ENCODE peak calls at places on chromosomes 7 and 10, in eight cellular contexts. B, E, Y, D, X, T, Z and V are unnamed samples. For H3K9me3, the result is how much of the 10 kb centered on the place peaks cover.

GRCh38 chr7:137591444-137591843 is 247.9 kb upstream of the PTN start:
- DNase-seq in B (no peak), E (no peak), Y (no peak), D (no peak), X (peak), T (no peak), Z (peak), V (no peak)

GRCh38 chr10:100146875-100147665 is 38.8 kb downstream of the ERLIN1 start:
- DNase-seq in B (peak), E (no peak), Y (no peak), D (no peak), X (no peak), T (no peak), Z (no peak), V (no peak)

GRCh38 chr10:77756319-77757232 is 119.0 kb upstream of the KCNMA1 start:
- DNase-seq in B (no peak), E (no peak), Y (no peak), D (no peak), X (peak), T (no peak), Z (peak), V (no peak)

GRCh38 chr10:34587002-34587740 is 227.9 kb downstream of the PARD3 start:
- DNase-seq in B (no peak), E (no peak), Y (no peak), D (no peak), X (peak), T (no peak), Z (no peak), V (no peak)

GRCh38 chr10:103470755-103471653 is 8.0 kb downstream of the CALHM3 start:
- DNase-seq in B (no peak), E (peak), Y (peak), D (no peak), X (no peak), T (peak), Z (no peak), V (peak)

GRCh38 chr10:17643339-17643754 is 604 bp upstream of the STAM start:
- DNase-seq in B (peak), E (peak), Y (no peak), D (peak), X (peak), T (no peak), Z (peak), V (peak)

GRCh38 chr10:28214185-28214584 is 88.7 kb downstream of the MPP7 start:
- DNase-seq in B (no peak), E (no peak), Y (no peak), D (no peak), X (no peak), T (no peak), Z (no peak), V (no peak)

GRCh38 chr7:47581821-47582747 is at the start of gene TNS3:
- DNase-seq in B (no peak), E (peak), Y (no peak), D (peak), X (peak), T (no peak), Z (peak), V (no peak)

GRCh38 chr10:5595591-5596590 is 70.5 kb downstream of the ASB13 start:
- DNase-seq in B (no peak), E (no peak), Y (no peak), D (no peak), X (peak), T (no peak), Z (no peak), V (no peak)

GRCh38 chr7:79529896-79530235 is 76.4 kb upstream of the MAGI2 start:
- DNase-seq in B (no peak), E (no peak), Y (no peak), D (no peak), X (peak), T (no peak), Z (no peak), V (no peak)

GRCh38 chr7:26008428-26008827 is 143.6 kb upstream of the NFE2L3 start:
- DNase-seq in B (no peak), E (no peak), Y (no peak), D (no peak), X (no peak), T (no peak), Z (no peak), V (no peak)

GRCh38 chr10:30431435-30431911 is 2.5 kb upstream of the MAP3K8 start:
- DNase-seq in B (no peak), E (peak), Y (no peak), D (peak), X (peak), T (no peak), Z (no peak), V (peak)

GRCh38 chr10:118584181-118584954 is 11.1 kb downstream of the PRLHR start:
- DNase-seq in B (no peak), E (no peak), Y (no peak), D (no peak), X (peak), T (no peak), Z (no peak), V (no peak)

GRCh38 chr10:38119038-38119437 is 24.9 kb downstream of the ZNF37A start:
- DNase-seq in B (no peak), E (no peak), Y (no peak), D (no peak), X (no peak), T (no peak), Z (no peak), V (no peak)

DNA sequence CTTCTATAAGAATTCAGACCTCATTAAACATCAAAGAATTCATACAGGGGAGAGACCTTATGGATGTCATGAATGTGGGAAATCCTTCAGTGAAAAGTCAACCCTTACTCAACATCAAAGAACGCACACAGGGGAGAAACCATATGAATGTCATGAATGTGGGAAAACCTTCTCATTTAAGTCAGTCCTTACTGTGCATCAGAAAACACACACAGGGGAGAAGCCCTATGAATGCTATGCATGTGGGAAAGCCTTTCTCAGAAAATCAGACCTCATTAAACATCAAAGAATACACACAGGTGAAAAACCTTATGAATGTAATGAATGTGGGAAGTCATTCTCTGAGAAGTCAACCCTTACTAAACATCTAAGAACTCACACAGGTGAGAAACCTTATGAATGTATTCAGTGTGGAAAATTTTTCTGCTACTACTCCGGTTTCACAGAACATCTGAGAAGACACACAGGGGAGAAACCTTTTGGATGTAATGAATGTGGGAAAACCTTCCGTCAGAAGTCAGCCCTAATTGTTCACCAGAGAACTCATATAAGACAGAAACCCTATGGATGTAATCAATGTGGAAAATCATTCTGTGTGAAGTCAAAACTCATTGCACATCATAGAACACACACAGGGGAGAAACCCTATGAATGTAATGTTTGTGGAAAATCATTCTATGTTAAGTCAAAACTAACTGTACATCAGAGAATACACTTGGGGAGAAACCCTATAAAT is 24.1 kb downstream of the ZNF37A start:
- DNase-seq in B (no peak), E (no peak), Y (no peak), D (no peak), X (no peak), T (no peak), Z (no peak), V (no peak)
- H3K9me3 ChIP-seq in B (half or more), E (half or more), Y (half or more), D (half or more), X (half or more), T (half or more), Z (half or more), V (half or more)

GRCh38 chr10:37010741-37011140 is 114.7 kb upstream of the ANKRD30A start:
- DNase-seq in B (no peak), E (no peak), Y (no peak), D (no peak), X (no peak), T (no peak), Z (no peak), V (no peak)
- H3K4me3 ChIP-seq in B (no peak), E (no peak), Y (no peak), D (no peak), X (no peak), T (no peak), Z (no peak), V (no peak)

DNA sequence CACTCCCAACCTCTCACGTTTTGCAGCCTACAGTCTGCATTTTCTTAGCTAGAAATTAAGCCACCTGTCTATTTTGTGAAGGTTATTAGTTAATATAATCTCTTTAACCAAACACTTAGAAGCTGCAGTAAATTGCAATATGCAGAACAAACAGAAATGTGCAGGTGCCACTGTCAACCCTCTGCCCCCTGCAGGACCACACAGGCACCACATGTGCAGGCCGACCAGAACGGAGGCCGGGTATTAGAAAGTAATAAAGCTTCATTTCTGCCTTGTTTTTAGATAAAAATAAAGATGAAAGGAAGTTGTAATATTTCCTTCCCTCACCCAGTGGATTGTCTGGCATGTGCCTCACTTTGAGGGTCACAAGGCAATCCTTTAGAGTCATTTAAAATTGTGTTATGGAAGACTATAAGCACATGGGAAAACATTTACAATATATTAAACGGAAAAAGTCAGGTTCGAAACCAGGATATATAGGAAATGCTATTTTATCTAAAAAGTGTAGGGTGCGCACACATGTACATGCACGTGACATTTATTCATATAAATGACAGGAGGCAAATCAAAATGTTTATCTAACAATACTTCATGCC is 158.2 kb downstream of the ARHGAP12 start:
- DNase-seq in B (peak), E (no peak), Y (peak), D (no peak), X (no peak), T (no peak), Z (peak), V (no peak)
- TF ChIP-seq CTCF in B (peak), E (peak), Y (peak), D (peak), X (peak), T (peak), Z (peak), V (peak)

DNA sequence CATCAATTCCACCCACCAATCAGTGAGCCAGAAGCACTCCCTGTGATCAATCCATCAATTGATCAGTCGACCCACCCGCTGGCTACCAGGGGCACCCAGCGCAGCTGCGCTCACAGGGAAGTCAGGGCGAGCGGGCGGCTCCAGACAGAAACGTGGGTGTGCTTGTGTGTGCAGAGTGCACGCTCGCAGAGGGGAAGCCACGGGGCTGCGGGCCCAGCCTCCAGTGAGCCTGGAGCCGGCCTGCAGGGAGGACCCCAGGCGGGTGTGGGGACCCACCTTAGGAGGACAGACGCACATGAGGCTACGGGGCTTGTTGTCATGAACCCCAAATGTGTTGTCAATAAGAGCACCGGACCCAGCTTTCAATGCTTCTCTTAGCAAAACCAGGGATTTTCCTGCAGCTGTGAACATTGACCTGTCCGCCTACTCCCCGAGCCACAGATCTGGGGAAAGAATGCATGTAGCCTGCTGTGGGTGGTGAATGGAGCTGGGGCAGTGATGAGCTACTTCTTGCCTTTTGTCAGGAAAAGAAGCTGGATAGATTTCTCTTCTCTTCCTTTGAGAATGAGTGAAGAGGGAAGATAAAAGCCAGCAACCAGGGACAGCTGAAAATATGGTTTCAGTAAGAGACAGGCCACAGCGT is 497.8 kb downstream of the DNAJB6 start:
- DNase-seq in B (no peak), E (no peak), Y (no peak), D (no peak), X (no peak), T (no peak), Z (peak), V (no peak)
- H3K9me3 ChIP-seq in B (under half), E (under half), Y (under half), D (under half), X (under half), T (under half), Z (under half), V (under half)

GRCh38 chr10:123136221-123136805 is 543 bp downstream of the HMX3 start:
- DNase-seq in B (no peak), E (no peak), Y (no peak), D (no peak), X (no peak), T (no peak), Z (no peak), V (peak)
- H3K4me3 ChIP-seq in B (peak), E (peak), Y (no peak), D (peak), X (no peak), T (no peak), Z (peak), V (peak)

GRCh38 chr7:105270117-105270516 is 118.6 kb downstream of the SRPK2 start:
- DNase-seq in B (no peak), E (no peak), Y (peak), D (no peak), X (no peak), T (no peak), Z (no peak), V (no peak)

GRCh38 chr7:105268511-105269392 is 120.0 kb downstream of the SRPK2 start:
- DNase-seq in B (no peak), E (no peak), Y (peak), D (no peak), X (peak), T (no peak), Z (no peak), V (no peak)

GRCh38 chr7:105267244-105267643 is 121.5 kb downstream of the SRPK2 start:
- DNase-seq in B (no peak), E (no peak), Y (peak), D (no peak), X (no peak), T (no peak), Z (no peak), V (no peak)

GRCh38 chr7:105269397-105269796 is 119.3 kb downstream of the SRPK2 start:
- DNase-seq in B (no peak), E (no peak), Y (no peak), D (no peak), X (no peak), T (no peak), Z (no peak), V (no peak)

DNA sequence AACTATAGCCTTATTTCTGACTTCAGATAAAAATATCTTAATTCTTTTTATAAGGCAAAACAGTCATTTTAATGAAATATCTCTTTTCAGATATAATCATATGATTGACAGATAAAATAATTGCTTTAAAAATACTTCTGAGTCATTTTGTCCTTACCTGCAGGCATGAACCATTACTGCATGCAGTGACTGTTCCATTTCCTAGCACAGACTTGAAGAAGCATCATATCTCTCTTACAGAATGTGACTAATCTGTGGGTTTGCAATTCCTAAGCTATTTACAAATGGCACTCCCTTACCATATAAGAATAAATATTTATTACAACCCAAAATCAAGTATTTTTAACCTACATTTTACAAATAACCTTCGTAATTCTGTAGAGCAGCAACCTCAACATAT is 120.7 kb downstream of the SRPK2 start:
- DNase-seq in B (no peak), E (no peak), Y (no peak), D (no peak), X (peak), T (no peak), Z (no peak), V (no peak)
- TF ChIP-seq CTCF in B (peak), E (peak), Y (no peak), D (peak), X (no peak), T (peak), Z (no peak), V (no peak)

DNA sequence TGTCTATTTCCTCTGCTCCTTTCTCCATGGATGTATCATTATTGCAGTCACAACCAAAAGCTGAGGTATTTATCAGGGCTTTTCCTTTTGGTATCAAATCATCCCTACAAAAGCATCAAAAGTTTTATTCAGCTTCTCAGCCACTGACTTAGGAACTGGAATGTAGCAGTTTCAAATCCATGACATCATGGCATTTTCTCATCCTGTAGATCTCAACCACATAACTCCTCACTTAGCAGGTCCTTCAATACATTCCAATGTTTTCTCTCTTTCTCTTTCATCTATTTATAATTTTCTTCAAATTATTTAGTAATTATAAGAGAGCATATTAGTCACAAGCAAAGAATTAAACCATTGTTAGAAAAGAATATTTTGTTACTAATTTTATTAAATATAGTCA is 537.4 kb upstream of the SORCS1 start:
- DNase-seq in B (no peak), E (no peak), Y (no peak), D (no peak), X (no peak), T (no peak), Z (no peak), V (no peak)
- H3K9me3 ChIP-seq in B (under half), E (under half), Y (under half), D (under half), X (under half), T (under half), Z (under half), V (under half)

GRCh38 chr10:96092999-96093767 is 36.9 kb upstream of the ZNF518A start:
- DNase-seq in B (no peak), E (no peak), Y (no peak), D (no peak), X (no peak), T (no peak), Z (no peak), V (no peak)

GRCh38 chr10:96090463-96090800 is 39.7 kb upstream of the ZNF518A start:
- DNase-seq in B (no peak), E (no peak), Y (no peak), D (no peak), X (no peak), T (no peak), Z (no peak), V (no peak)

GRCh38 chr10:96089116-96089515 is 41.0 kb upstream of the ZNF518A start:
- DNase-seq in B (no peak), E (no peak), Y (no peak), D (no peak), X (no peak), T (no peak), Z (no peak), V (no peak)

GRCh38 chr10:96093948-96094347 is 36.1 kb upstream of the ZNF518A start:
- DNase-seq in B (no peak), E (no peak), Y (no peak), D (no peak), X (no peak), T (no peak), Z (no peak), V (no peak)

DNA sequence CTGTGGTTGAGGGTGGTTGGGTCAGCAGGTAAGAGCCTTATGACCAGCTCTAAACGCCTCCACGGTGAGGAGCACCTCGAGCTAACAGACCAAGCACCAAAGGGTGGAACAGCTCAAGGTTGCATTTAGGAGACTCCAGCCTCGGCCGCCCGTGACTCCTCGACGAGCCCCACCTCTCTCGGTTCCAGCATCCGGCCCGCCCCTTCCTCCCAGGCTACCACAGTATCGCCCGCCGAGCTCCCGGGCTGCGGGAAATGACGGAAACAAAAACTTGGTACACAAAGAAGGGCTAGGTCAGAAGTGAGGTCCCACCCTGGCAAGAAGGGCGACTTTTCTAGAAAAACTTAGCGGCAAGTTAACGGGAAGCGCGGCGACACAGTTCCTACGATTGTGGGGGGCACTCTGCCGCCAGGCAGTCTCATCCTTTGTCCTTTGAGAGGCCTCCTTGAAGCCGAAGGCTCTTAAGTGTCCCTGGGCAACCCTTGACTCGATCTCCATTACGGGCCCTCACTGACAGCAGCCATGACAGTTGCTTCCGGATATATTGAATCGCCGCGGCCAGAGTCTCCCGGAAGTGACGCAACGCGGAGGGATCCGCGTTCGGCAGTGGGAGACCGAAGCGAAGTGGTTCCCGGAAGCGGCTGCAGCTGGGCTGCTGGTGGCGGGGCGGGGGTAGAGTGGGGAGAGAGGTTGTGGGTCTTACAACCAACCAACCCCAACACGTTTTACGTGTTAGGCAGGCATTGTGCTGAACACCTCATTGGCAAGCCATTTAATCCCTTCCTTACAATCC is 40.2 kb upstream of the ZNF518A start:
- DNase-seq in B (peak), E (peak), Y (peak), D (peak), X (peak), T (peak), Z (no peak), V (peak)
- H3K4me3 ChIP-seq in B (peak), E (peak), Y (peak), D (peak), X (peak), T (peak), Z (no peak), V (peak)